ENCODE peak calls at places on chromosomes 12 and 14, in five cellular contexts. T, W, Y, E and S are unnamed samples.

GRCh38 chr12:20472089-20472488 is 103.8 kb downstream of the PDE3A start:
- DNase-seq in T (no peak), W (no peak), Y (no peak), E (no peak), S (no peak)

GRCh38 chr12:107318804-107319535 is 225.6 kb upstream of the CRY1 start:
- DNase-seq in T (peak), W (peak), Y (peak), E (no peak), S (peak)

GRCh38 chr14:99066378-99066777 is 205.6 kb downstream of the BCL11B start:
- DNase-seq in T (no peak), W (no peak), Y (no peak), E (no peak), S (no peak)

GRCh38 chr12:120710805-120711296 is 593 bp downstream of the UNC119B start:
- DNase-seq in T (peak), W (peak), Y (no peak), E (no peak), S (peak)

GRCh38 chr14:70641548-70642312 is at the start of gene TTC9:
- DNase-seq in T (peak), W (peak), Y (no peak), E (peak), S (peak)

GRCh38 chr12:19482036-19482435 is 42.7 kb downstream of the AEBP2 start:
- DNase-seq in T (no peak), W (no peak), Y (no peak), E (no peak), S (no peak)

GRCh38 chr14:95467657-95468056 is 48.8 kb downstream of the SYNE3 start:
- DNase-seq in T (no peak), W (no peak), Y (no peak), E (peak), S (no peak)

GRCh38 chr14:35213869-35214387 is 78.3 kb upstream of the PSMA6 start:
- DNase-seq in T (no peak), W (no peak), Y (peak), E (no peak), S (no peak)

GRCh38 chr12:21657336-21658077 is at the start of gene LDHB:
- DNase-seq in T (peak), W (peak), Y (peak), E (peak), S (peak)

GRCh38 chr14:32561520-32561919 is 232.4 kb downstream of the AKAP6 start:
- DNase-seq in T (no peak), W (no peak), Y (peak), E (no peak), S (no peak)

GRCh38 chr14:102490456-102490855 is 19.1 kb downstream of the ANKRD9 start:
- DNase-seq in T (no peak), W (no peak), Y (no peak), E (no peak), S (no peak)

GRCh38 chr12:93419388-93420034 is 22.2 kb downstream of the UBE2N start:
- DNase-seq in T (no peak), W (peak), Y (peak), E (no peak), S (peak)

GRCh38 chr14:82720931-82721330 is 1187.3 kb upstream of the SEL1L start:
- DNase-seq in T (no peak), W (no peak), Y (no peak), E (no peak), S (no peak)

GRCh38 chr12:47991106-47991550 is 13.1 kb downstream of the COL2A1 start:
- DNase-seq in T (no peak), W (no peak), Y (no peak), E (no peak), S (no peak)

GRCh38 chr14:51715742-51716141 is 64.0 kb downstream of the FRMD6 start:
- DNase-seq in T (no peak), W (no peak), Y (no peak), E (no peak), S (no peak)

GRCh38 chr12:2287151-2287550 is 234.4 kb downstream of the CACNA1C start:
- DNase-seq in T (no peak), W (no peak), Y (no peak), E (no peak), S (no peak)

GRCh38 chr12:45587877-45588530 is 141.5 kb upstream of the ARID2 start:
- DNase-seq in T (no peak), W (no peak), Y (no peak), E (no peak), S (no peak)

GRCh38 chr12:94094700-94095099 is 53.7 kb upstream of the PLXNC1 start:
- DNase-seq in T (no peak), W (no peak), Y (no peak), E (no peak), S (no peak)

GRCh38 chr12:109612975-109613502 is 39.4 kb downstream of the MVK start:
- DNase-seq in T (no peak), W (no peak), Y (peak), E (no peak), S (no peak)

GRCh38 chr14:64501326-64502171 is 2.1 kb downstream of the ZBTB25 start:
- DNase-seq in T (peak), W (no peak), Y (peak), E (peak), S (no peak)

GRCh38 chr14:92922883-92923743 is at the start of gene CHGA:
- DNase-seq in T (peak), W (peak), Y (peak), E (peak), S (peak)

GRCh38 chr12:58888131-58888783 is 32.0 kb downstream of the LRIG3 start:
- DNase-seq in T (no peak), W (no peak), Y (peak), E (peak), S (no peak)

GRCh38 chr14:90301580-90302181 is 30.1 kb downstream of the NRDE2 start:
- DNase-seq in T (no peak), W (peak), Y (peak), E (no peak), S (peak)

GRCh38 chr14:70188608-70189540 is at the start of gene SLC8A3:
- DNase-seq in T (no peak), W (peak), Y (peak), E (no peak), S (peak)

GRCh38 chr12:60162988-60163720 is 567.3 kb downstream of the SLC16A7 start:
- DNase-seq in T (no peak), W (no peak), Y (no peak), E (no peak), S (no peak)

GRCh38 chr12:29067430-29067829 is 81.6 kb upstream of the FAR2 start:
- DNase-seq in T (peak), W (no peak), Y (no peak), E (no peak), S (no peak)

GRCh38 chr12:116015525-116015924 is 262.0 kb downstream of the MED13L start:
- DNase-seq in T (no peak), W (peak), Y (peak), E (no peak), S (peak)

GRCh38 chr14:50792058-50792477 is 38.9 kb downstream of the NIN start:
- DNase-seq in T (no peak), W (peak), Y (no peak), E (no peak), S (no peak)

GRCh38 chr14:28515571-28515970 is 251.0 kb upstream of the FOXG1 start:
- DNase-seq in T (no peak), W (no peak), Y (peak), E (no peak), S (no peak)

GRCh38 chr14:23053426-23053825 is 3.9 kb downstream of the CDH24 start:
- DNase-seq in T (no peak), W (no peak), Y (no peak), E (no peak), S (no peak)
- TF ChIP-seq CTCF in T (no peak), W (no peak), Y (no peak), E (no peak), S (no peak)

DNA sequence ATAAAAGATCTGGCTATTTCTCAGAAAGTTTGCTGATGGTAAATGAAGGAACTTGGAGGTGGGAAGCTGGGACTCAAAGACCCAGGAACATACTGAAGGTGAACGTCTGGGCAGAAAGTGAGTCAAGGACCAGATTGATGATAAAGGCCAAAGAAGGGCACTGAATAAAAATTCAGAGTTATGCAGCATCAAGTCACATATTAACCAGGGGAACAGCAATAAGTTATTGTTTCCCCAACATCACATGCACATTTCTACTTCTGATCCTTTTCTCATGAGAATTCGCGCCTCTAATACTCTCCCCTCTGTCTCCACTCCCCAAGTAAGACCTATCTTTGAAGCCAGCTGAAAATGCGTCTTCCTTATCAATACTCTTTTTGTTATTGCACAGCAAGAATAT is 71.8 kb upstream of the SLC35F4 start:
- DNase-seq in T (no peak), W (no peak), Y (no peak), E (no peak), S (no peak)
- TF ChIP-seq CTCF in T (no peak), W (no peak), Y (no peak), E (no peak), S (no peak)

DNA sequence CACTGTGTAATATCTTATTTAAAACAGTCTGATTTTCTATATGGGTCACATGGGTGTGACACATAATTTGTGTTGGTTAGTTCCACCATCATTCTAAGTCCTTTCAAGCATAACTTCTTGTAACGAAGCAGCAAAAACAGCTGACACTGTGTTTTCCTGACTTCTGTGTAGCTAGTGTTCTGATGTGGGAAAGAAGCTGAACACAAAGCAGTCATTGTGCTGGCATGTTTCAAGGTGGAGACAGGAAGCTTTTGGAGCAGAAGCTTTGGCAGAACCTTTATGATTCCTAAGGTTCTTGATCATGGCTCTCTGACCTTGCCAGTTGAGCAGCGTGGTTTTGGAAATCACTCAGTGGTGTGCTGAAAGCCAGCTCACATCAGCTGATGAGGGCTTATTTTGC is 351.7 kb upstream of the MDGA2 start:
- DNase-seq in T (no peak), W (no peak), Y (no peak), E (no peak), S (no peak)
- TF ChIP-seq CTCF in T (no peak), W (no peak), Y (no peak), E (no peak), S (no peak)

GRCh38 chr14:23727566-23728335 is 91.6 kb downstream of the DHRS2 start:
- DNase-seq in T (no peak), W (peak), Y (peak), E (no peak), S (peak)
- TF ChIP-seq CTCF in T (no peak), W (peak), Y (peak), E (peak), S (no peak)

GRCh38 chr14:104116544-104117340 is 21.6 kb upstream of the KIF26A start:
- DNase-seq in T (peak), W (no peak), Y (no peak), E (peak), S (no peak)
- TF ChIP-seq CTCF in T (no peak), W (no peak), Y (no peak), E (no peak), S (no peak)